ENCODE peak calls at places on chromosomes 16 and 17, in ten cellular contexts. K is fibroblast of lung; Z is PC-9; Y is neural progenitor cell; F is left ventricle myocardium inferior; O is uterus; I is esophagus squamous epithelium; C is suprapubic skin; M is effector memory CD4-positive, alpha-beta T cell; E is tibial artery. W is an unnamed sample.

GRCh38 chr17:72392056-72393010 is 271.5 kb downstream of the SOX9 start:
- DNase-seq in K (peak; percentile 88), Z (no peak), Y (no peak), F (no peak), O (no peak), I (no peak), C (no peak), M (no peak), E (no peak), W (no peak)

GRCh38 chr17:59950049-59950448 is 14.5 kb downstream of the RNFT1 start:
- DNase-seq in K (no peak), Z (no peak), Y (no peak), F (no peak), O (no peak), I (no peak), C (no peak), M (no peak), E (no peak), W (no peak)

GRCh38 chr17:49197346-49197998 is 12.9 kb downstream of the GNGT2 start:
- DNase-seq in K (no peak), Z (peak; percentile 12), Y (no peak), F (no peak), O (no peak), I (no peak), C (no peak), M (no peak), E (no peak), W (no peak)

GRCh38 chr16:25121824-25122600 is 10.5 kb downstream of the LCMT1 start:
- DNase-seq in K (no peak), Z (no peak), Y (no peak), F (no peak), O (no peak), I (no peak), C (no peak), M (no peak), E (no peak), W (no peak)

GRCh38 chr17:9902116-9902515 is 3.0 kb downstream of the RCVRN start:
- DNase-seq in K (no peak), Z (no peak), Y (peak; percentile 71), F (no peak), O (no peak), I (no peak), C (no peak), M (no peak), E (no peak), W (no peak)

GRCh38 chr16:31335431-31335830 is 19.5 kb upstream of the ITGAX start:
- DNase-seq in K (no peak), Z (no peak), Y (no peak), F (no peak), O (no peak), I (no peak), C (no peak), M (no peak), E (peak; percentile 35), W (no peak)

GRCh38 chr16:64910351-64910750 is 211.5 kb downstream of the CDH11 start:
- DNase-seq in K (peak; percentile 89), Z (no peak), Y (peak; percentile 10), F (peak; percentile 57), O (peak; percentile 22), I (no peak), C (no peak), M (no peak), E (no peak), W (no peak)

GRCh38 chr17:36136031-36136430 is 32.4 kb downstream of the CCL4 start:
- DNase-seq in K (no peak), Z (no peak), Y (no peak), F (no peak), O (no peak), I (no peak), C (no peak), M (no peak), E (no peak), W (no peak)

GRCh38 chr16:10318798-10319500 is 66.9 kb upstream of the ATF7IP2 start:
- DNase-seq in K (no peak), Z (no peak), Y (no peak), F (no peak), O (no peak), I (no peak), C (no peak), M (no peak), E (no peak), W (no peak)

GRCh38 chr16:28910046-28911031 is 14.7 kb downstream of the RABEP2 start:
- DNase-seq in K (no peak), Z (peak; percentile 59), Y (no peak), F (no peak), O (no peak), I (no peak), C (no peak), M (no peak), E (no peak), W (no peak)

GRCh38 chr16:66801320-66802105 is at the start of gene TERB1:
- DNase-seq in K (no peak), Z (no peak), Y (no peak), F (no peak), O (no peak), I (no peak), C (no peak), M (no peak), E (no peak), W (no peak)

GRCh38 chr17:53724726-53725125 is 98.0 kb upstream of the KIF2B start:
- DNase-seq in K (no peak), Z (no peak), Y (no peak), F (no peak), O (no peak), I (no peak), C (no peak), M (no peak), E (no peak), W (no peak)

GRCh38 chr17:50947844-50948514 is 81.8 kb upstream of the TOB1 start:
- DNase-seq in K (no peak), Z (peak; percentile 76), Y (no peak), F (peak; percentile 65), O (no peak), I (no peak), C (no peak), M (no peak), E (peak; percentile 88), W (no peak)

GRCh38 chr16:84700518-84701277 is 898 bp downstream of the USP10 start:
- DNase-seq in K (peak; percentile 37), Z (peak; percentile 9), Y (peak; percentile 70), F (no peak), O (no peak), I (no peak), C (no peak), M (peak; percentile 11), E (no peak), W (peak; percentile 51)
- H3K4me1 ChIP-seq in K (peaks cover 5% of the 10 kb centered on the region), Z (peaks cover 29% of the 10 kb centered on the region), Y (peaks cover 16% of the 10 kb centered on the region), F (peaks cover 65% of the 10 kb centered on the region), O (peaks cover 8% of the 10 kb centered on the region), I (peaks cover 59% of the 10 kb centered on the region), C (peaks cover 33% of the 10 kb centered on the region), M (peaks cover 14% of the 10 kb centered on the region), E (no peaks in the 10 kb centered on the region), W (peaks cover 47% of the 10 kb centered on the region)

DNA sequence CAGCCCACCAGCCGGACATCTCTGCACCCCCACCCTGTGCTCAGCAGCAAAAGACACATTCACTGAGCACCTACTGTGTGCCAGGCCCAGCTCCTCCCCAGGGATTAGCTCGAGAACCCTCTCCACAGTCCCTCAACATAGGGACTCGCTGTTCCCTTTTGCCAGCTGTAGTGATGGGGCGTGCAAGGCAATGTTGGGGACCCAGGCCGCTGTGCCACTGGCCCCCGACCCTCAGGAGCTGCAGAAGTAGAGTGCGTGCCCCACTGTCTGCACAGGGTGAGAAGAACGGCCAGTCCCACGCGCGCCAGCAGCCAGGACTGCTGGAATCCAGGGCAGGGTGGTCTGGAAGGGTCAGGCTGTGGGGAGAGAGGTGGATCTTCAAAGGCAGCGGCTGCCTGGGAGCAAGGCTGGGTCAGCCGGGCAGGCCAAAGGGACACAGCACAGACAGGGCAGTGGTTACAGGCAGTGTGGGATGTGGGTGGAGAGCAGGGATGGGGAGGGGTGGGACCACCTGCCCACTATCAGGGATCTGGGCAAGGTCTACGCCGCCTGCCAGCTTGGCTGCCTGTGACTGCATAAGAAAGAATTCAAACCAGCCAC is 86.9 kb upstream of the GSE1 start:
- DNase-seq in K (no peak), Z (no peak), Y (no peak), F (no peak), O (no peak), I (no peak), C (no peak), M (no peak), E (no peak), W (no peak)
- H3K4me1 ChIP-seq in K (peaks cover 12% of the 10 kb centered on the region), Z (peaks cover 50% of the 10 kb centered on the region), Y (peaks cover 39% of the 10 kb centered on the region), F (peaks cover 59% of the 10 kb centered on the region), O (peaks cover 21% of the 10 kb centered on the region), I (peaks cover 62% of the 10 kb centered on the region), C (peaks cover 51% of the 10 kb centered on the region), M (no peaks in the 10 kb centered on the region), E (no peaks in the 10 kb centered on the region), W (no peaks in the 10 kb centered on the region)

GRCh38 chr17:45291170-45291805 is 25.5 kb downstream of the MAP3K14 start:
- DNase-seq in K (no peak), Z (no peak), Y (no peak), F (peak; percentile 21), O (no peak), I (no peak), C (no peak), M (no peak), E (no peak), W (no peak)

GRCh38 chr17:45287526-45288264 is 25.8 kb upstream of the SPATA32 start:
- DNase-seq in K (no peak), Z (no peak), Y (no peak), F (no peak), O (no peak), I (no peak), C (no peak), M (no peak), E (no peak), W (no peak)

GRCh38 chr17:45290269-45290765 is 26.5 kb downstream of the MAP3K14 start:
- DNase-seq in K (no peak), Z (no peak), Y (no peak), F (no peak), O (no peak), I (no peak), C (no peak), M (no peak), E (no peak), W (no peak)

GRCh38 chr17:45288825-45289224 is 26.9 kb upstream of the SPATA32 start:
- DNase-seq in K (no peak), Z (no peak), Y (no peak), F (peak; percentile 56), O (peak; percentile 56), I (no peak), C (no peak), M (no peak), E (no peak), W (no peak)

GRCh38 chr17:45289316-45290268 is 27.2 kb downstream of the MAP3K14 start:
- DNase-seq in K (no peak), Z (no peak), Y (no peak), F (no peak), O (no peak), I (no peak), C (no peak), M (no peak), E (no peak), W (no peak)
- H3K4me1 ChIP-seq in K (peaks cover 20% of the 10 kb centered on the region), Z (peaks cover 24% of the 10 kb centered on the region), Y (no peaks in the 10 kb centered on the region), F (peaks cover 86% of the 10 kb centered on the region), O (peaks cover 34% of the 10 kb centered on the region), I (peaks cover 88% of the 10 kb centered on the region), C (peaks cover 69% of the 10 kb centered on the region), M (peaks cover 7% of the 10 kb centered on the region), E (no peaks in the 10 kb centered on the region), W (peaks cover 13% of the 10 kb centered on the region)

DNA sequence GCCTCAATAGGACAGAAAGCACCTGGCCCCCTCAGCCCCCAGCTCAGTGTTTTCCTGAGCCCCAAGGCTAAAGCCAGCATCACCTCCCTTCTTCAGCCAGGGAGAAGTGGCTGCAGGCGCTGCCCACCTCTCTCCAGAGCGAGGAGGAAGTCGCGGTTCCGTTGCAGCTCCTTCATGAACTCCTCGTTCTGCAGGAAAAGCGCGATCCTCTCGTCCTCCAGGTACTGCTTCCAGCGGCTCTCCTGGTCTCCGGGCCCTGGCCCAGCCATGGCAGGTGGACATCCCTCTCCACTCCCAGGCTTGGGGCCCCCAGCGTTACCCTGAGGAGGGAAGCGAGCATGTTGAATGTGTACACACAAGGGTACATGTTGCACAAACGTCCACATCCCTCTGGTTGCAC is 22.7 kb upstream of the MRPS23 start:
- DNase-seq in K (no peak), Z (no peak), Y (no peak), F (no peak), O (no peak), I (no peak), C (no peak), M (no peak), E (no peak), W (no peak)
- H3K4me1 ChIP-seq in K (peaks cover 68% of the 10 kb centered on the region), Z (peaks cover 44% of the 10 kb centered on the region), Y (peaks cover 35% of the 10 kb centered on the region), F (peaks cover 83% of the 10 kb centered on the region), O (peaks cover 35% of the 10 kb centered on the region), I (peaks cover 92% of the 10 kb centered on the region), C (peaks cover 72% of the 10 kb centered on the region), M (peaks cover 8% of the 10 kb centered on the region), E (peaks cover 10% of the 10 kb centered on the region), W (no peaks in the 10 kb centered on the region)